ENCODE peak calls at places on chromosomes 5 and 9, in seven cellular contexts. F, B, Z, Y, T, K and H are unnamed samples.

GRCh38 chr9:89743216-89743575 is 138.4 kb downstream of the GADD45G start:
- DNase-seq in F (no peak), B (no peak), Z (no peak), Y (peak; percentile 42), T (peak; percentile 72), K (no peak), H (peak; percentile 60)

GRCh38 chr9:12838546-12838945 is 63.7 kb downstream of the LURAP1L start:
- DNase-seq in F (peak; percentile 62), B (peak; percentile 50), Z (no peak), Y (no peak), T (no peak), K (no peak), H (no peak)

GRCh38 chr5:16593013-16593412 is 23.8 kb downstream of the RETREG1 start:
- DNase-seq in F (no peak), B (peak; percentile 80), Z (no peak), Y (no peak), T (no peak), K (no peak), H (no peak)

GRCh38 chr5:130955041-130955440 is 210.0 kb downstream of the HINT1 start:
- DNase-seq in F (no peak), B (no peak), Z (no peak), Y (no peak), T (no peak), K (no peak), H (no peak)

GRCh38 chr5:72246954-72247442 is 73.0 kb downstream of the MRPS27 start:
- DNase-seq in F (peak; percentile 32), B (peak; percentile 80), Z (no peak), Y (no peak), T (no peak), K (no peak), H (no peak)

GRCh38 chr9:94602666-94603065 is 9.0 kb upstream of the FBP2 start:
- DNase-seq in F (no peak), B (no peak), Z (no peak), Y (no peak), T (no peak), K (no peak), H (no peak)

GRCh38 chr5:116830079-116830478 is 255.5 kb upstream of the SEMA6A start:
- DNase-seq in F (no peak), B (no peak), Z (no peak), Y (no peak), T (no peak), K (no peak), H (no peak)

GRCh38 chr5:157613385-157614245 is 38.0 kb upstream of the ADAM19 start:
- DNase-seq in F (no peak), B (peak; percentile 43), Z (no peak), Y (no peak), T (no peak), K (no peak), H (no peak)

GRCh38 chr9:134434896-134435506 is 108.7 kb downstream of the RXRA start:
- DNase-seq in F (peak; percentile 98), B (peak; percentile 96), Z (peak; percentile 73), Y (no peak), T (peak; percentile 94), K (peak; percentile 96), H (no peak)

GRCh38 chr5:775960-776861 is 8.3 kb downstream of the ZDHHC11B start:
- DNase-seq in F (no peak), B (no peak), Z (no peak), Y (peak; percentile 13), T (no peak), K (no peak), H (no peak)

GRCh38 chr5:78508231-78508765 is 140.3 kb downstream of the LHFPL2 start:
- DNase-seq in F (peak; percentile 65), B (peak; percentile 71), Z (no peak), Y (no peak), T (no peak), K (peak; percentile 49), H (no peak)

GRCh38 chr5:72242796-72243475 is 77.1 kb downstream of the MRPS27 start:
- DNase-seq in F (no peak), B (peak; percentile 84), Z (peak; percentile 27), Y (no peak), T (no peak), K (no peak), H (no peak)

GRCh38 chr9:125609744-125610143 is 97.3 kb downstream of the MAPKAP1 start:
- DNase-seq in F (no peak), B (no peak), Z (no peak), Y (no peak), T (no peak), K (no peak), H (no peak)

GRCh38 chr5:15031180-15031579 is 159.6 kb upstream of the ANKH start:
- DNase-seq in F (no peak), B (no peak), Z (no peak), Y (no peak), T (no peak), K (no peak), H (no peak)

GRCh38 chr5:15037247-15037908 is 165.8 kb upstream of the ANKH start:
- DNase-seq in F (no peak), B (no peak), Z (no peak), Y (no peak), T (no peak), K (no peak), H (no peak)

DNA sequence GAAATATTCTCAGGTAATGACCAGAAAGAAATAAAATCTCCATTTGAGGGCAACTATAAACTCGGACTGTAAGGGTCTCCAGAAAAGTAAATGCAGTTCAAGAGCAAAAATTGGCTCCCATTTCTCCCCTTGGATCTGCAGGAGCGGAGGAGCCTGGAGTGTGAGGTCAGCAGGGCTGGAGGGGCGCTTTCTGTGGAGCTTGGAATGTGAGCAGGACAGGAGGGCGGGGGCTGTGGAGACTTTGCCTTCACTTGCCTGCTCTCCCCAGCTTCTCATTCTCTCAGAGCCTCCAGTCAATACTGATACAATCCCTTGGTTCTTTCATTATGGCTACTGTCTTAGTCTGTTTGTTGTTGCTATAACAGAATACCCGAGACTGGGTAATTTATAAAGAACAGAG is 162.8 kb upstream of the ANKH start:
- DNase-seq in F (no peak), B (no peak), Z (no peak), Y (no peak), T (no peak), K (no peak), H (no peak)
- TF ChIP-seq CTCF in F (no peak), B (no peak), Z (no peak), Y (no peak), T (no peak), K (no peak), H (no peak)

GRCh38 chr5:14505310-14506140 is 76.1 kb upstream of the OTULINL start:
- DNase-seq in F (no peak), B (no peak), Z (no peak), Y (peak; percentile 16), T (no peak), K (no peak), H (no peak)
- TF ChIP-seq CTCF in F (peak; percentile 15), B (no peak), Z (no peak), Y (no peak), T (no peak), K (no peak), H (peak; percentile 16)

DNA sequence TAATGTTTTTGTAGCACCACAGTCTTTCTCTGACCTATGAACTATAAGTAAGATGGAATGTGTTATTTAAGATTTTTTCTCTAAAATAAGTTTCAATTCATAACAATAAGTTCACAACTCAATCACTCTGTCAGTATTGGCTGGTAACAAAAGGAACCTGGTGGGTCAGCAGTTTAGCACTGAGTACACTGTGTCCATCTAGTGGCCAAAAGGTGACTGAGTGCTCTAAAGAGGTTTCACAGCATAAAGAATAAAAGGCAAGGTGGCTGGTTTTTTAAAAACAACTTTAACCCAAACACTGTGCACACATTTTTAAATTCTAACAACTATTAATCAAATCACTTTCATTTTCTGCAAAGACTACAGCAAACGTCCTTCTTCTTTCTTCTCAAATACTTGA is 443.3 kb downstream of the PDE4D start:
- DNase-seq in F (no peak), B (no peak), Z (no peak), Y (no peak), T (no peak), K (no peak), H (no peak)
- TF ChIP-seq CTCF in F (peak; percentile 23), B (no peak), Z (peak; percentile 3), Y (no peak), T (peak; percentile 51), K (no peak), H (peak; percentile 46)

DNA sequence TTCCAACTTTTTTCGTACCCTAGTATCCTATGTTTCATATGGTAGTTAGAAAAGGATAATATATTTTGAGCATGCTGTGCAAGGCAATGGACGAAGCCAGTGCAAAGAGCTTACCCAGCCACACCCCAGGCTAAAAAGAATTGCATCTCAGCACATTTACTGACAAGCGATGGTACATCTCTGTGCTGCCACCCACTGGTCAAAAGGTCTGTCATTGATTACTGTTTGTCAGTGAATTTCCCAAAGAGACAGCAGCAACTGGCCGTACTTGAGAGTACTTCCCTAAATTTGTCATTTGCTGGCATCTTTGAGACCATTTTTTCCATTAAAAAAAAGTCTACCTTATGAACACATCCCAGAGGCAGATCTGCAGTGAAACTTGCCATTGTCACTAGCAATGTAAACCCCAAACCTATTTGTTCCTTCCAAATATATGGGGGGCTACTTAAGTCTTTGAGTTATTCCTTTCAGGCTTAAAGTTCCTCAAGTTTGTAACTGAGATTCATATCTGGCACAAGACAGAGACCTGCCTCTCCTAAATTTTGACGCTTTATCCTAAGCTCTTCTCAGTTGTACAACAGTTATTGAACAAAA is 184.3 kb downstream of the CTNND2 start:
- DNase-seq in F (no peak), B (peak; percentile 37), Z (peak; percentile 76), Y (peak; percentile 4), T (peak; percentile 49), K (peak; percentile 83), H (no peak)
- TF ChIP-seq CTCF in F (no peak), B (no peak), Z (peak; percentile 62), Y (no peak), T (peak; percentile 23), K (peak; percentile 59), H (peak; percentile 41)

DNA sequence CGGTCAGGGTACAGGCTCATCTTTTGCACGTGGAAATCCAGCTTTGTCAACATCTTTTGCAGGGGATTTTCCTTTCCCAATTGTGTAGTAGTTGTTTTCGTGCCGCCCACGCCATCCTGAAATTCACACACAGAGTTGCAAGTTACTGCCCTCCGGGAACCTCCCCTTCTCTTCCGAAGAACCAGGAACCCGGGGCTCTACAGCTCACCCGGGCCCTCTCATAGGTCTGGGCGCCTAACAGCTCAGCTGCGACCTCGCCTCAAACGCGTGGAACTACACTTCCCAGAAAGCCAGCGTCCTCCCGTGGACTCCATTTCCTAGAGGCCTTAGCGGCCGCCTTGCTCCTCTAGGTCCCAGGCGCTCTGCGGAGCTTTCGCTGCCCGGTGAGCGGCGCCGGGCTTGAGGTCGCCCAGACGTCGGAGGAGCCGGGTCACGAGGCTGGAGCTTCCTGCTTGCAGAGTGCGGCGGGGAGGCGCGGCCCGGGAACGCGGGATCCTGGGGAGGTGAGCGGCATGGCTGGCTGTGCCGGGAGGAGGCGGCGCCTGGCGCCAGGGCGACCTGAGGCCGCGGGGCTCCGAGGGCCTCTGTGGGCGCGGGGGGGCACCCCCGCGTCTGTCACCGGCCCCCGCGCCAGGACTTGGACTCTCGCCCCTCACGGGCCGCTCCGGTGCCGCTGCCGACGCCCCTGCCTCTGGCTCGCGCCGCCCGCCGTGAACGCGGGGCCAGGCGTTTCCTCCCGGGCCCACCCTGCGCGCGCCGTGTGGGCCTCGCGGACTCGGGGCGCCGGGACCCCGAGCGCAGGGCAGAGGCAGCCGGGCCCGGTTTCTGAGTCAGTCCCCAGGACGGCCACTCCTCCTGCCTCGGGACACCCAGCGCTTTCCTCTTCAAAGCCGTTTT is at the start of gene ZNF354B:
- DNase-seq in F (peak; percentile 97), B (peak; percentile 95), Z (peak; percentile 89), Y (peak; percentile 93), T (peak; percentile 96), K (peak; percentile 95), H (peak; percentile 87)
- TF ChIP-seq CTCF in F (no peak), B (peak; percentile 30), Z (no peak), Y (no peak), T (no peak), K (no peak), H (no peak)